ENCODE peak calls at places on chromosome 9, in nine cellular contexts. H, X, Y, M, Q, S, R, G and Z are unnamed samples.

GRCh38 chr9:394347-395052 is 179.8 kb downstream of the DOCK8 start:
- DNase-seq in Q (peak; percentile 19), H (no peak), M (no peak), R (no peak), S (no peak), X (no peak), Y (no peak), G (no peak), Z (no peak)

GRCh38 chr9:123544007-123544827 is 188.2 kb downstream of the CRB2 start:
- DNase-seq in X (peak; percentile 65), H (peak; percentile 25), S (peak; percentile 32), Y (peak; percentile 51), G (peak; percentile 41), R (peak; percentile 53), M (peak; percentile 37), Q (peak; percentile 19), Z (no peak)

GRCh38 chr9:131986576-131986975 is 93.1 kb downstream of the MED27 start:
- DNase-seq in Y (no peak), Q (no peak), X (no peak), G (no peak), M (no peak), H (no peak), S (no peak), R (no peak), Z (no peak)

GRCh38 chr9:77585335-77585786 is 62.8 kb downstream of the GNA14 start:
- DNase-seq in H (no peak), Y (no peak), R (no peak), G (no peak), X (peak; percentile 64), Q (no peak), S (no peak), M (no peak), Z (no peak)

GRCh38 chr9:69582544-69583297 is 89.5 kb downstream of the APBA1 start:
- DNase-seq in X (peak; percentile 64), H (peak; percentile 11), G (no peak), Y (no peak), Q (no peak), S (no peak), M (no peak), R (peak; percentile 21), Z (no peak)

GRCh38 chr9:19976226-19976625 is 187.4 kb upstream of the SLC24A2 start:
- DNase-seq in S (no peak), H (no peak), Y (no peak), Q (no peak), M (no peak), X (no peak), G (no peak), R (no peak), Z (no peak)

GRCh38 chr9:83978992-83979811 is 813 bp downstream of the HNRNPK start:
- DNase-seq in X (peak; percentile 93), M (peak; percentile 71), Y (peak; percentile 89), Q (peak; percentile 85), S (peak; percentile 90), G (peak; percentile 74), H (peak; percentile 72), R (peak; percentile 85), Z (peak; percentile 84)

GRCh38 chr9:127033784-127034183 is 88.7 kb downstream of the ANGPTL2 start:
- DNase-seq in R (no peak), S (no peak), H (no peak), Y (peak; percentile 27), M (no peak), Q (no peak), X (peak; percentile 14), G (no peak), Z (no peak)

GRCh38 chr9:129223551-129224208 is 45.6 kb upstream of the IER5L start:
- DNase-seq in H (no peak), Q (peak; percentile 19), R (no peak), X (no peak), M (no peak), S (no peak), Y (no peak), G (no peak), Z (no peak)

GRCh38 chr9:77013932-77014596 is 5.4 kb upstream of the FOXB2 start:
- DNase-seq in Q (no peak), M (peak; percentile 8), G (peak; percentile 31), Y (no peak), R (no peak), S (no peak), X (peak; percentile 69), H (no peak), Z (no peak)

GRCh38 chr9:21782207-21782606 is 20.2 kb upstream of the MTAP start:
- DNase-seq in H (peak; percentile 46), R (no peak), G (no peak), S (no peak), M (no peak), Y (no peak), Q (no peak), X (no peak), Z (no peak)

GRCh38 chr9:123769723-123770122 is 160.2 kb downstream of the DENND1A start:
- DNase-seq in Y (no peak), S (no peak), X (no peak), H (no peak), R (no peak), G (peak; percentile 35), Q (no peak), M (no peak), Z (no peak)

GRCh38 chr9:113626735-113627495 is 163.4 kb downstream of the RGS3 start:
- DNase-seq in S (no peak), G (no peak), Q (no peak), H (no peak), Y (no peak), R (no peak), X (peak; percentile 43), M (no peak), Z (no peak)

GRCh38 chr9:135165756-135166519 is 78.5 kb downstream of the OLFM1 start:
- DNase-seq in G (no peak), M (no peak), S (no peak), Y (no peak), H (no peak), R (no peak), X (no peak), Q (no peak), Z (no peak)

GRCh38 chr9:17928228-17928627 is 349.4 kb downstream of the SH3GL2 start:
- DNase-seq in M (no peak), S (no peak), Q (no peak), G (no peak), R (no peak), X (no peak), H (no peak), Y (no peak), Z (no peak)

GRCh38 chr9:4048441-4048840 is 251.4 kb downstream of the GLIS3 start:
- DNase-seq in M (no peak), Y (peak; percentile 67), H (peak; percentile 6), G (no peak), R (peak; percentile 27), X (no peak), S (no peak), Q (no peak), Z (no peak)
- TF ChIP-seq CTCF in M (peak; percentile 38), Y (peak; percentile 63), H (peak; percentile 15), G (peak; percentile 26), R (peak; percentile 59), X (peak; percentile 78), S (peak; percentile 22), Q (no peak), Z (peak; percentile 41)

DNA sequence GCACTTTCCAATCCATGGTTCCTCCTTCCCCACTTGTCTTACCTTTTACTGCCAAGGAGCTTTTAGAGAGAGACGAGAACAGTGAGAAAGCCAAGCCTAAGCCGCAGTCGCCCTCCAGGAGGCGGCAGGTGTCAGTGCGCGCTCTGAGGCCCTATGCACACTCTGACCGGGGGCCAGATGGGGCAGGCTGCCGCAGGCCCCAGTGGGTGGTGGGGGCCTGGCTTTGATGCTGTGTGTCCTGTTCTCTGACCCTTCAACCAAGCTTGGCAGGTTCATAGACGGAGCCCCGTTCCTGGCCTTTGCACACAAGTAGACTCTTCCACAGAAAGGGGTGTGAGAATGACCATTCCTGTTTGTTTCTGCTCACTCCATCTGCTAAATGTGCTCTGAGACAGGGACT is 77.3 kb downstream of the WNK2 start:
- DNase-seq in X (peak; percentile 59), S (peak; percentile 25), R (no peak), M (no peak), G (no peak), Y (no peak), H (no peak), Q (peak; percentile 17), Z (peak; percentile 53)
- TF ChIP-seq CTCF in X (peak; percentile 55), S (no peak), R (no peak), M (no peak), G (no peak), Y (no peak), H (no peak), Q (no peak), Z (no peak)

GRCh38 chr9:81314525-81314924 is 374.8 kb downstream of the TLE1 start:
- DNase-seq in S (no peak), R (no peak), G (no peak), Y (no peak), Q (no peak), M (no peak), H (peak; percentile 2), X (no peak), Z (no peak)

GRCh38 chr9:81308404-81308803 is 380.9 kb downstream of the TLE1 start:
- DNase-seq in R (no peak), M (no peak), H (no peak), G (no peak), Q (no peak), Y (no peak), X (no peak), S (no peak), Z (no peak)

GRCh38 chr9:81317223-81317622 is 372.1 kb downstream of the TLE1 start:
- DNase-seq in H (no peak), G (no peak), S (no peak), Y (no peak), M (no peak), Q (no peak), X (no peak), R (no peak), Z (no peak)

GRCh38 chr9:81313877-81314276 is 375.5 kb downstream of the TLE1 start:
- DNase-seq in R (no peak), G (no peak), M (no peak), Q (no peak), H (no peak), S (no peak), Y (no peak), X (no peak), Z (no peak)

GRCh38 chr9:81312346-81312745 is 377.0 kb downstream of the TLE1 start:
- DNase-seq in M (no peak), H (no peak), X (no peak), Y (no peak), R (no peak), Q (no peak), S (no peak), G (no peak), Z (no peak)
- TF ChIP-seq CTCF in M (no peak), H (no peak), X (no peak), Y (no peak), R (no peak), Q (no peak), S (no peak), G (no peak), Z (no peak)

DNA sequence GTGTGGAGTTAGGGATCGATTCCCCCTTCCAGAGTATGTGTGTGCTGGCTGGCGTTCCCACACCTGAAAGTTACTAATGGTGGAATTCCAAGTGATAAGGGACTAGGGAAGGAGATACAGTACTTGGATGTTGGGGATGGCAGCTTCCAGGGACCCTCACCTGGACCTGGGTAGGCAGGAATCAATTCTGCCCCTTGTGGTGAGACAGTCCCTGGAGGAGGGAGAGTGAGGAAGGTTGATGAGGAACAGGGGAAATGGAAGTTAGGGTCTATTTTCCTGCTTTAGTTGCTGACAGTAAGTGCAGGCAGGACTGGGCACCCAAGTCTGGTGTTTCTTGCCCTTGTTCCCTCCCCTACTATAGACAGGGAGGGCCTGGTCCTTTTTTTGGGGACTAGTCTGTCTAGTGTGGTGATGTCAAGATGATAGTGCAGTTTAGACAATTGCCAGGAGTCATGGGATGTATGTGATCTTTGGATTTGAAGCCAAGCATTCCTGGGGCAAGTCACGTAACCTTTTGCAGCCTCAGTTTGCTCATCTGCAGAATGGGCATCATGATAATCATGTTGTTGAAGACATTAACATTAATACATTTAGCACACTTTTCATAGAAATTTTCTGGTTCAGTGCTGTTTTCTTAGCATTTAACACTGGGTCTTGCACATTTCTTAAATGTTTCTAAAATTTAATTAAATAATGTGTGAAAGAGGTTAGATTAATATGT is 51.7 kb downstream of the DAB2IP start:
- DNase-seq in M (no peak), Q (no peak), Y (no peak), G (no peak), S (no peak), H (no peak), R (no peak), X (peak; percentile 71), Z (no peak)
- TF ChIP-seq CTCF in M (peak; percentile 32), Q (peak; percentile 7), Y (no peak), G (no peak), S (no peak), H (no peak), R (peak; percentile 25), X (peak; percentile 70), Z (peak; percentile 36)